ENCODE peak calls at places on chromosomes 4 and X, in eight cellular contexts. One of them, this sample, is unnamed.

GRCh38 chr4:11471613-11472012 is 42.9 kb upstream of the HS3ST1 start:
- DNase-seq in body of pancreas: peak; percentile 35
- DNase-seq in K562: no peak
- DNase-seq in HCT116: no peak
- DNase-seq in upper lobe of right lung: no peak
- DNase-seq in transverse colon: peak; percentile 41
- DNase-seq in right cardiac atrium: no peak
- DNase-seq in suprapubic skin: no peak
- DNase-seq in this sample: no peak

GRCh38 chrX:20596856-20597255 is 330.1 kb upstream of the RPS6KA3 start:
- DNase-seq in body of pancreas: no peak
- DNase-seq in K562: no peak
- DNase-seq in HCT116: no peak
- DNase-seq in upper lobe of right lung: no peak
- DNase-seq in transverse colon: no peak
- DNase-seq in right cardiac atrium: no peak
- DNase-seq in suprapubic skin: no peak
- DNase-seq in this sample: no peak

GRCh38 chr4:91064157-91064853 is 937.1 kb downstream of the CCSER1 start:
- DNase-seq in body of pancreas: peak; percentile 29
- DNase-seq in K562: peak; percentile 5
- DNase-seq in HCT116: peak; percentile 52
- DNase-seq in upper lobe of right lung: no peak
- DNase-seq in transverse colon: no peak
- DNase-seq in right cardiac atrium: no peak
- DNase-seq in suprapubic skin: no peak
- DNase-seq in this sample: no peak

GRCh38 chr4:7303561-7303960 is 111.2 kb downstream of the SORCS2 start:
- DNase-seq in body of pancreas: no peak
- DNase-seq in K562: no peak
- DNase-seq in HCT116: no peak
- DNase-seq in upper lobe of right lung: no peak
- DNase-seq in transverse colon: no peak
- DNase-seq in right cardiac atrium: no peak
- DNase-seq in suprapubic skin: no peak
- DNase-seq in this sample: no peak

GRCh38 chr4:112315446-112315845 is 18.3 kb downstream of the ALPK1 start:
- DNase-seq in body of pancreas: no peak
- DNase-seq in K562: no peak
- DNase-seq in HCT116: no peak
- DNase-seq in upper lobe of right lung: no peak
- DNase-seq in transverse colon: no peak
- DNase-seq in right cardiac atrium: no peak
- DNase-seq in suprapubic skin: no peak
- DNase-seq in this sample: no peak

GRCh38 chr4:16037901-16038300 is 45.9 kb downstream of the PROM1 start:
- DNase-seq in body of pancreas: no peak
- DNase-seq in K562: no peak
- DNase-seq in HCT116: no peak
- DNase-seq in upper lobe of right lung: no peak
- DNase-seq in transverse colon: no peak
- DNase-seq in right cardiac atrium: no peak
- DNase-seq in suprapubic skin: no peak
- DNase-seq in this sample: no peak

GRCh38 chr4:31984872-31985271 is 1264.7 kb downstream of the PCDH7 start:
- DNase-seq in body of pancreas: no peak
- DNase-seq in K562: no peak
- DNase-seq in HCT116: no peak
- DNase-seq in upper lobe of right lung: no peak
- DNase-seq in transverse colon: no peak
- DNase-seq in right cardiac atrium: no peak
- DNase-seq in suprapubic skin: no peak
- DNase-seq in this sample: no peak

GRCh38 chr4:33073811-33074210 is 2353.6 kb downstream of the PCDH7 start:
- DNase-seq in body of pancreas: no peak
- DNase-seq in K562: no peak
- DNase-seq in HCT116: no peak
- DNase-seq in upper lobe of right lung: no peak
- DNase-seq in transverse colon: no peak
- DNase-seq in right cardiac atrium: no peak
- DNase-seq in suprapubic skin: no peak
- DNase-seq in this sample: no peak

GRCh38 chrX:135384161-135384836 is 37.4 kb upstream of the SMIM10L2A start:
- DNase-seq in body of pancreas: no peak
- DNase-seq in K562: no peak
- DNase-seq in HCT116: no peak
- DNase-seq in upper lobe of right lung: no peak
- DNase-seq in transverse colon: no peak
- DNase-seq in right cardiac atrium: no peak
- DNase-seq in suprapubic skin: no peak
- DNase-seq in this sample: no peak

GRCh38 chrX:17078031-17078730 is 131.7 kb downstream of the REPS2 start:
- DNase-seq in body of pancreas: no peak
- DNase-seq in K562: no peak
- DNase-seq in HCT116: no peak
- DNase-seq in upper lobe of right lung: no peak
- DNase-seq in transverse colon: no peak
- DNase-seq in right cardiac atrium: no peak
- DNase-seq in suprapubic skin: no peak
- DNase-seq in this sample: peak; percentile 19

GRCh38 chr4:6855692-6856297 is 53.8 kb upstream of the TBC1D14 start:
- DNase-seq in body of pancreas: no peak
- DNase-seq in K562: no peak
- DNase-seq in HCT116: no peak
- DNase-seq in upper lobe of right lung: no peak
- DNase-seq in transverse colon: no peak
- DNase-seq in right cardiac atrium: no peak
- DNase-seq in suprapubic skin: no peak
- DNase-seq in this sample: no peak

GRCh38 chr4:166088576-166088975 is 215.5 kb downstream of the TLL1 start:
- DNase-seq in body of pancreas: no peak
- DNase-seq in K562: no peak
- DNase-seq in HCT116: no peak
- DNase-seq in upper lobe of right lung: no peak
- DNase-seq in transverse colon: no peak
- DNase-seq in right cardiac atrium: no peak
- DNase-seq in suprapubic skin: no peak
- DNase-seq in this sample: no peak

GRCh38 chrX:22389544-22390243 is 117.0 kb downstream of the CBLL2 start:
- DNase-seq in body of pancreas: no peak
- DNase-seq in K562: no peak
- DNase-seq in HCT116: no peak
- DNase-seq in upper lobe of right lung: no peak
- DNase-seq in transverse colon: no peak
- DNase-seq in right cardiac atrium: no peak
- DNase-seq in suprapubic skin: no peak
- DNase-seq in this sample: no peak

GRCh38 chrX:45372151-45372550 is 171.5 kb upstream of the DIPK2B start:
- DNase-seq in body of pancreas: no peak
- DNase-seq in K562: no peak
- DNase-seq in HCT116: no peak
- DNase-seq in upper lobe of right lung: no peak
- DNase-seq in transverse colon: no peak
- DNase-seq in right cardiac atrium: no peak
- DNase-seq in suprapubic skin: no peak
- DNase-seq in this sample: no peak
- H3K9me3 ChIP-seq in body of pancreas: no peaks in the 10 kb centered on the region
- H3K9me3 ChIP-seq in K562: no peaks in the 10 kb centered on the region
- H3K9me3 ChIP-seq in HCT116: no peaks in the 10 kb centered on the region
- H3K9me3 ChIP-seq in upper lobe of right lung: no peaks in the 10 kb centered on the region
- H3K9me3 ChIP-seq in transverse colon: no peaks in the 10 kb centered on the region
- H3K9me3 ChIP-seq in right cardiac atrium: no peaks in the 10 kb centered on the region
- H3K9me3 ChIP-seq in suprapubic skin: no peaks in the 10 kb centered on the region
- H3K9me3 ChIP-seq in this sample: no peaks in the 10 kb centered on the region

DNA sequence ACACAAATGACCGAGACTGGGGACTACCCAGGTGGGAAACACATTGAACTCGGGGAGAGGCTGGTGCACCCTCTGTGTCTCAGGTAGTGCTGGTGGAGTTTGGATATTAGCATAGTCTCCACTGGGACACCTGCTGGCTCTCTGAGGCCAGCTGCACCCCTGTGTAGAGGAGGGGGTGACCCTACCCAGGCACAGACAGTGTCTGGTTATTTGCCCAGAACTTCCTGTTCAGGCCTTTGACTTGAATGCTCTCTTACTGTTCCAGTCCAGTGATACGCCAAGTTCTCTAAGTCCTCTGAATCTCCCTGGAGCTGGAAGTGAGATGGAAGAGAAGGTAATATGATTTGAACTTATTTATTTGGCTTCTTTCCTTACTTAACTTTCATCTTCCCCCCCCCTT is 76.9 kb downstream of the AASDH start:
- DNase-seq in body of pancreas: no peak
- DNase-seq in K562: no peak
- DNase-seq in HCT116: no peak
- DNase-seq in upper lobe of right lung: no peak
- DNase-seq in transverse colon: no peak
- DNase-seq in right cardiac atrium: no peak
- DNase-seq in suprapubic skin: no peak
- DNase-seq in this sample: no peak
- H3K27ac ChIP-seq in body of pancreas: no peak overlapping the region
- H3K27ac ChIP-seq in K562: no peak overlapping the region
- H3K27ac ChIP-seq in HCT116: no peak overlapping the region
- H3K27ac ChIP-seq in upper lobe of right lung: no peak overlapping the region
- H3K27ac ChIP-seq in transverse colon: no peak overlapping the region
- H3K27ac ChIP-seq in right cardiac atrium: no peak overlapping the region
- H3K27ac ChIP-seq in suprapubic skin: no peak overlapping the region
- H3K27ac ChIP-seq in this sample: no peak overlapping the region

DNA sequence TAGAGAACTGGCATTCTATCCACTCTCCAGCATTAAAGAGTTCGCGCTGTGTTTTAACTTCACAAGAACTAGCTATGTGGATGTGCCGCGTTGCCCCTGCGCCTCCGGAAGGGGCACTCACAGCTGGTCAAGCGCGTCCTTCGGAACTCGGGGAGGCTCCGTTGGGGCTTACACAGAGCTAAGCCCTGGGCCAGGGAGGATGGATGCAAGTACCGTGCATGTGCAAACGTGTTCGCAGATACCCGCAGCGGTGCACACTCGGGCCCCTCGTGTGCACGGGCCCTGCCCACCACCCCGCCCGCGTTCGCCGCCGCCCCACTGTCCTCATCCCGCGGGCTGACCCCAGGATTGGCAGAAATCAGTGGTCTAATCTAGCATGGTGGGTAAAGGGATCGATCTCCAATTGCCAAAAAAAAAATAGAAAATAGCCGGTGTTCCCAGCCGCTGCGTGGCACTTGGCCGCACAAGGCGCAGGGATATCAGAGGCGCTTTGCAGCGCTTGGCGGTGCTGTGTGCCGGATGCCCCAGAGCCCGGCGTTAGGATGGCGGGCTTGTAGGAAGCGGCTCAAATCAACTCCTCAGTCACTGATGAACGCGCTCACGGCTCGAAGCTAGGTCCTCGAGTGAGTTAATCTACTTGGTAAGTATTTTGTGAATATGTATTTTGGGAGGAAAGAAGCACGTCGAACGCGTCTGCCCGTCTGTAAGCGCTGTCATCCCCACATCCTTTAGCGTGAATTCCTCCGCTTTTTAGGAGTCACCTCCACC is 988 bp upstream of the PCDH10 start:
- DNase-seq in body of pancreas: no peak
- DNase-seq in K562: no peak
- DNase-seq in HCT116: no peak
- DNase-seq in upper lobe of right lung: peak; percentile 64
- DNase-seq in transverse colon: no peak
- DNase-seq in right cardiac atrium: peak; percentile 26
- DNase-seq in suprapubic skin: peak; percentile 71
- DNase-seq in this sample: no peak
- H3K9me3 ChIP-seq in body of pancreas: no peaks in the 10 kb centered on the region
- H3K9me3 ChIP-seq in K562: no peaks in the 10 kb centered on the region
- H3K9me3 ChIP-seq in HCT116: no peaks in the 10 kb centered on the region
- H3K9me3 ChIP-seq in upper lobe of right lung: no peaks in the 10 kb centered on the region
- H3K9me3 ChIP-seq in transverse colon: no peaks in the 10 kb centered on the region
- H3K9me3 ChIP-seq in right cardiac atrium: no peaks in the 10 kb centered on the region
- H3K9me3 ChIP-seq in suprapubic skin: no peaks in the 10 kb centered on the region
- H3K9me3 ChIP-seq in this sample: no peaks in the 10 kb centered on the region

GRCh38 chrX:154380787-154381186 is 1.7 kb downstream of the EMD start:
- DNase-seq in body of pancreas: no peak
- DNase-seq in K562: no peak
- DNase-seq in HCT116: no peak
- DNase-seq in upper lobe of right lung: no peak
- DNase-seq in transverse colon: no peak
- DNase-seq in right cardiac atrium: no peak
- DNase-seq in suprapubic skin: no peak
- DNase-seq in this sample: no peak
- H3K27ac ChIP-seq in body of pancreas: no peak overlapping the region
- H3K27ac ChIP-seq in K562: peak overlapping the region; percentile 30
- H3K27ac ChIP-seq in HCT116: peak overlapping the region; percentile 94
- H3K27ac ChIP-seq in upper lobe of right lung: no peak overlapping the region
- H3K27ac ChIP-seq in transverse colon: peak overlapping the region; percentile 99
- H3K27ac ChIP-seq in right cardiac atrium: no peak overlapping the region
- H3K27ac ChIP-seq in suprapubic skin: no peak overlapping the region
- H3K27ac ChIP-seq in this sample: peak overlapping the region; percentile 95

This sample was measured in prostate gland.